ENCODE peak calls at places on chromosome 6, in five cellular contexts. U, V, Z, A and R are unnamed samples.

GRCh38 chr6:69835414-69836179 is 30.8 kb upstream of the COL19A1 start:
- DNase-seq in U (no peak), V (peak), Z (peak), A (no peak), R (peak)

GRCh38 chr6:30497714-30498113 is 8.4 kb downstream of the HLA-E start:
- DNase-seq in U (no peak), V (no peak), Z (no peak), A (no peak), R (no peak)

GRCh38 chr6:7617954-7618764 is 28.2 kb downstream of the SNRNP48 start:
- DNase-seq in U (peak), V (peak), Z (no peak), A (no peak), R (peak)

GRCh38 chr6:135094403-135094821 is 39.8 kb upstream of the HBS1L start:
- DNase-seq in U (no peak), V (peak), Z (no peak), A (peak), R (no peak)

GRCh38 chr6:470051-470900 is 78.7 kb downstream of the IRF4 start:
- DNase-seq in U (no peak), V (no peak), Z (no peak), A (no peak), R (no peak)

GRCh38 chr6:125102901-125103300 is 50.7 kb upstream of the TPD52L1 start:
- DNase-seq in U (no peak), V (peak), Z (peak), A (no peak), R (peak)

GRCh38 chr6:167788531-167788903 is 38.2 kb upstream of the AFDN start:
- DNase-seq in U (no peak), V (no peak), Z (no peak), A (no peak), R (no peak)

GRCh38 chr6:20919677-20920385 is 385.6 kb downstream of the CDKAL1 start:
- DNase-seq in U (no peak), V (peak), Z (no peak), A (no peak), R (no peak)

GRCh38 chr6:139449611-139450000 is 75.2 kb upstream of the CITED2 start:
- DNase-seq in U (no peak), V (peak), Z (peak), A (no peak), R (peak)

GRCh38 chr6:100267721-100268123 is 197.0 kb downstream of the SIM1 start:
- DNase-seq in U (no peak), V (peak), Z (peak), A (no peak), R (peak)

GRCh38 chr6:157198425-157199279 is 124.7 kb downstream of the TMEM242 start:
- DNase-seq in U (no peak), V (peak), Z (no peak), A (no peak), R (no peak)

GRCh38 chr6:64539917-64540316 is 904.3 kb downstream of the PHF3 start:
- DNase-seq in U (no peak), V (no peak), Z (no peak), A (no peak), R (no peak)

GRCh38 chr6:38184780-38185080 is 365.2 kb downstream of the ZFAND3 start:
- DNase-seq in U (no peak), V (no peak), Z (no peak), A (no peak), R (no peak)

GRCh38 chr6:8182209-8182845 is 80.0 kb upstream of the EEF1E1 start:
- DNase-seq in U (no peak), V (peak), Z (peak), A (no peak), R (no peak)

GRCh38 chr6:87902383-87902782 is 145.3 kb upstream of the SPACA1 start:
- DNase-seq in U (no peak), V (no peak), Z (no peak), A (no peak), R (no peak)

GRCh38 chr6:166418691-166419143 is 36.0 kb upstream of the MPC1 start:
- DNase-seq in U (peak), V (no peak), Z (no peak), A (no peak), R (no peak)